ENCODE peak calls at places on chromosome 14, in five cellular contexts. A, W, C, M and D are unnamed samples.
A peak's percentile ranks its signal among the peaks of the same experiment; 100 is the strongest.

GRCh38 chr14:53054457-53054856 is 98.7 kb downstream of the DDHD1 start:
- DNase-seq in A (no peak), M (no peak), W (no peak), C (peak; percentile 17), D (no peak)

GRCh38 chr14:51544426-51544825 is 107.3 kb upstream of the FRMD6 start:
- DNase-seq in C (no peak), M (no peak), A (no peak), W (no peak), D (no peak)

GRCh38 chr14:20631821-20632389 is 9.6 kb downstream of the OR6S1 start:
- DNase-seq in W (no peak), A (peak; percentile 62), C (peak; percentile 81), M (no peak), D (no peak)

GRCh38 chr14:102691763-102692162 is 85.5 kb upstream of the TRAF3 start:
- DNase-seq in M (no peak), C (peak; percentile 71), A (no peak), W (no peak), D (no peak)

GRCh38 chr14:87966816-87967215 is 26.2 kb downstream of the GALC start:
- DNase-seq in C (peak; percentile 61), M (no peak), A (no peak), W (no peak), D (no peak)

GRCh38 chr14:69713976-69714716 is 52.8 kb upstream of the SRSF5 start:
- DNase-seq in M (no peak), W (no peak), C (no peak), A (peak; percentile 68), D (no peak)

GRCh38 chr14:94682061-94682516 is 69.9 kb downstream of the SERPINA3 start:
- DNase-seq in C (no peak), A (no peak), W (no peak), M (no peak), D (no peak)

GRCh38 chr14:50773632-50774541 is 57.1 kb downstream of the NIN start:
- DNase-seq in A (peak; percentile 68), M (no peak), W (no peak), C (peak; percentile 91), D (no peak)

GRCh38 chr14:69666112-69666511 is 54.7 kb downstream of the SUSD6 start:
- DNase-seq in W (no peak), M (no peak), C (no peak), A (no peak), D (no peak)

GRCh38 chr14:59032821-59033220 is 155.6 kb upstream of the DAAM1 start:
- DNase-seq in W (no peak), A (no peak), C (no peak), M (no peak), D (no peak)

GRCh38 chr14:96126339-96126770 is 78.3 kb upstream of the BDKRB2 start:
- DNase-seq in W (no peak), M (peak; percentile 62), C (no peak), A (no peak), D (peak; percentile 36)

GRCh38 chr14:51908086-51908485 is 47.7 kb downstream of the GNG2 start:
- DNase-seq in A (no peak), M (no peak), W (no peak), C (no peak), D (no peak)

GRCh38 chr14:71403673-71404072 is 496.4 kb downstream of the PCNX1 start:
- DNase-seq in M (peak; percentile 7), A (no peak), C (peak; percentile 51), W (no peak), D (no peak)

GRCh38 chr14:89231426-89232113 is 185.5 kb downstream of the FOXN3 start:
- DNase-seq in A (no peak), W (no peak), C (no peak), M (no peak), D (no peak)

GRCh38 chr14:64979336-64980074 is 7.2 kb upstream of the FNTB start:
- DNase-seq in C (peak; percentile 14), W (no peak), A (no peak), M (no peak), D (no peak)

DNA sequence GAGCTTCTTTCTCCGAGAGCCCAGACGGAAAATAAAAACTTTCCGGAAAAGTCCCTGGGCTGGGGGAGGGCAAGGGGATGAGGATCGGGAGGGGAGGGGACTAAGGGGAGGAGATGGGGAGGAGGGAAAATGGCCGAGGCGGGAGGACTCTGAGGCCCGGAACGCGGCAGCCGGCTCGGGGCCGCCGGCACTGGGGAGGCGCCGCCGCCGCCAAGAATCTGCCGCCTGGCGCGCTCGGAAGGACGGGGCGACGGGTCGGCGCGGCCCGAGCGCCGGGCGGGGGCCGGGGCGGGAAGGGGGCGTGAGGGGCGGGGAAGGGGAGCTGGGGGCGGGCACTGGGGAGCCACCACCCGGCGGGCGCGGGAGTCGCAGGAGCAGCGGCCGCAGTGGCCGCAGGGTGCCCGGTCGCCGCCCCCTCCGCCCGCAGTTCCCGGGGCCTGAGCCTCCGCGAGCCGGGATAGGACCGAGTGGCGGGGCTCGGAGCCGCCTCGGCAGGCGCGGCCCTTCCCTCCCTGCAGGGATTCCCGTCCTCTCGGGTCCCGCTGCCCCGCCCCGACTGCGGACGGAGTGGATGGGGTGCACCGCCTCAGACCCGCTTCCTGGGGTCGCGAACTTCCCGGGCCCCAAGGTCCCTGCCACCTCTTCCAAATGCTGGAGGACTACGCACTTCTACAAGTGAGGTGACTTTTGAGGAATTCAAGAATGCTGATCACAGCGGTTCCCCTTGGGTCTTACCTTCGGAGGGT is at the start of gene PRKD1:
- DNase-seq in M (no peak), A (peak; percentile 55), C (peak; percentile 42), W (no peak), D (no peak)
- TF ChIP-seq CTCF in M (no peak), A (peak; percentile 30), C (no peak), W (no peak), D (peak; percentile 39)

GRCh38 chr14:100618763-100619320 is 31.6 kb upstream of the BEGAIN start:
- DNase-seq in W (no peak), M (no peak), C (no peak), A (no peak), D (no peak)

GRCh38 chr14:100616854-100617714 is 29.9 kb upstream of the BEGAIN start:
- DNase-seq in A (no peak), C (no peak), W (no peak), M (no peak), D (no peak)

GRCh38 chr14:100619382-100620305 is 32.4 kb upstream of the BEGAIN start:
- DNase-seq in W (no peak), C (no peak), M (no peak), A (no peak), D (no peak)

GRCh38 chr14:100615736-100616695 is 28.8 kb upstream of the BEGAIN start:
- DNase-seq in C (no peak), W (no peak), A (no peak), M (no peak), D (no peak)

DNA sequence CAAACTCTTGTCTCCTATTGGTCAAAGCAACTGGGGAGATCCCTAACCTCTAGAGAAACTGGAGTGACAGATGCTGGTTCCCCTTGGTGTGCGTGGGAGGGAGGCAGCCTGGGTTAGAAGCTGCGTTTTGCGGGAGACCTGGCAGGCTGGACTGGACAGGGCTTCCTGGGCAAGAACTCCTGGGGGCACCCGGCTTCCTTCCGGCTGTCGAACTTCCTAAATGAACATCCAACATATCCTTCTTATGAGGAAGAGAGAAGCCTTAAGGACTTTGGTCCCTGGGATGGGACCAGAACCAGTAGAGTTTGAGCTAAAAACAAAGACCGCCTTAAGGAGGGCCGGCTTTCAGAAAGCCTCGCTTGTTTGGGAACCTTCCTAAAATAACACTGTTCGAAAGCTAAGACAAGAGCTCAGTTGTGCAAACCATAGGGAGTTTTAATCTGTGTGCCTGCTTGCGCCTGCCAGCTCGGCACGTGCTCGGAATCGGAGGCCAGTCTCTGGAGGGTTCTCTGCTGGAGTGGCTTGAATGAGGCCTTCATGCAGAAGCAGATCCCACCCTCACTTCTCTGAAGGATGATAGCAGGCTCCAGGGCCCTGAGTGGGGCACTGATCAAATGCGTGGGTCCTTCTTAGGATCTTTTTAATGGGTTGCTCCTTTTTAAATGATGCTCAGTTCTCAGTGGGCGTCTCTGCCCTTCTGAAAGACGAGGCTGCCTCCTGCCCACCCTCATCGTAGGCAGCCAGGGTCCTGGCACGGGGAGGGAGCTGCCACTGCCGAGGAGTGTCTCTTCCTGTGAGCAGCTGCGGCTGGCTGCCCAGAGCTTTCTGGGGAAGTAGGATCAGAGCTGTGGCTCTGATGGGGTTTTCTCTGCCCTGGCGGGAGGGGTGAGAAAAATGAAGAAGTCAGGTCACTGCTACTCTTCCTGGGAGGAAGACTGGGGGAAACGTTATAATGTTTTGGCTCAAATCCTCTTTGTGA is 30.8 kb upstream of the BEGAIN start:
- DNase-seq in A (no peak), C (no peak), M (no peak), W (no peak), D (no peak)
- TF ChIP-seq CTCF in A (no peak), C (no peak), M (no peak), W (no peak), D (no peak)

DNA sequence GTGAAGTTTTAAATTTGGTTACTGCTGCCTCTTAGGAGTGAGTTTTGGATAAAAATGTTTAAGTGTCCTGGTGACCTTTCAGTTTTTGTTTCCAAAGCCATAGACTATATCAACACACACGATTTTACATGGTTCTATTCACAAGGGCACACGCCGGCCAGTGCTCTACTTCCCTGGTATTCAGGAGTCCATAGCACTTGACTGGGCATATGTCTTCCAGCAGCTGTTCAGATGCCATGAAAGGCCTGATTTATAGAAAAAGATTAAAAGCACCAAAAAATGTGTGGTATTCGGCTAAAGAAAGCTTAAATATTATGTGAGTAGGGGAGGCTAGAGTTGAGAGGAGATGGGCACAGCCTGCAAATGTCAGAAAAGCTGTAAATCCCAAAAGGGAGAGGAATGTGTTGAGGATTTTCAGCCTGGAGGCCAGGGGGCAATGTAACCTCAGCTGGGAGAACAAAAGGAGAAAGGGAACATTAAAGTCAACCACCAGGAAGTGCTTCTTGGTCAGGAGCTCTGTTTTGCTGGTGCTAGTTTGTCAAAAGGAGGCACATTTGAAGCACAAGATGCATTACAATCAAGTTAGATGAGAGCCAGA is 478.4 kb downstream of the RAD51B start:
- DNase-seq in W (no peak), M (no peak), A (no peak), C (peak; percentile 32), D (no peak)
- TF ChIP-seq CTCF in W (no peak), M (no peak), A (no peak), C (peak; percentile 58), D (peak; percentile 49)

GRCh38 chr14:75165586-75166391 is 10.6 kb downstream of the TMED10 start:
- DNase-seq in C (no peak), M (no peak), W (no peak), A (no peak), D (no peak)

GRCh38 chr14:75164809-75165208 is 11.6 kb downstream of the TMED10 start:
- DNase-seq in W (no peak), M (no peak), A (no peak), C (no peak), D (no peak)

GRCh38 chr14:75163677-75164076 is 12.7 kb downstream of the TMED10 start:
- DNase-seq in M (no peak), W (no peak), C (no peak), A (no peak), D (no peak)

GRCh38 chr14:75158843-75159614 is 17.4 kb downstream of the TMED10 start:
- DNase-seq in C (no peak), W (no peak), M (no peak), A (no peak), D (no peak)

GRCh38 chr14:75162631-75163030 is 13.8 kb downstream of the TMED10 start:
- DNase-seq in A (no peak), C (no peak), W (no peak), M (no peak), D (no peak)
- TF ChIP-seq CTCF in A (no peak), C (peak; percentile 46), W (no peak), M (no peak), D (no peak)